ENCODE peak calls at places on chromosomes 4 and X, in eight cellular contexts. R, G, Z, U, L, V, F and Q are unnamed samples. For H3K4me1, the result is how much of the 10 kb centered on the place peaks cover.

GRCh38 chr4:71272976-71273375 is 65.8 kb upstream of the SLC4A4 start:
- DNase-seq in R (no peak), G (no peak), Z (no peak), U (no peak), L (no peak), V (no peak), F (no peak), Q (no peak)

GRCh38 chr4:1748465-1748995 is 27.2 kb downstream of the TACC3 start:
- DNase-seq in R (peak), G (peak), Z (peak), U (peak), L (peak), V (peak), F (peak), Q (no peak)

GRCh38 chr4:2537011-2537830 is 774 bp downstream of the FAM193A start:
- DNase-seq in R (peak), G (peak), Z (peak), U (peak), L (peak), V (peak), F (peak), Q (no peak)

GRCh38 chr4:14254252-14254651 is 626.7 kb upstream of the BOD1L1 start:
- DNase-seq in R (peak), G (no peak), Z (peak), U (peak), L (no peak), V (no peak), F (peak), Q (no peak)

GRCh38 chrX:70476934-70477733 is 32.5 kb downstream of the DLG3 start:
- DNase-seq in R (peak), G (no peak), Z (peak), U (no peak), L (peak), V (peak), F (peak), Q (no peak)

GRCh38 chr4:26235500-26235899 is 85.3 kb upstream of the RBPJ start:
- DNase-seq in R (no peak), G (no peak), Z (peak), U (peak), L (no peak), V (peak), F (peak), Q (no peak)

GRCh38 chr4:156931267-156931666 is 40.3 kb downstream of the PDGFC start:
- DNase-seq in R (no peak), G (no peak), Z (no peak), U (no peak), L (no peak), V (no peak), F (peak), Q (no peak)

GRCh38 chr4:3047464-3048286 is 26.7 kb downstream of the HTT-AS start:
- DNase-seq in R (peak), G (peak), Z (peak), U (peak), L (peak), V (peak), F (peak), Q (peak)

GRCh38 chrX:134580947-134581346 is 77.3 kb downstream of the PLAC1 start:
- DNase-seq in R (no peak), G (no peak), Z (no peak), U (no peak), L (no peak), V (no peak), F (peak), Q (no peak)

GRCh38 chr4:75325316-75325715 is 188.9 kb downstream of the RCHY1 start:
- DNase-seq in R (no peak), G (no peak), Z (no peak), U (no peak), L (no peak), V (no peak), F (no peak), Q (no peak)

GRCh38 chrX:46376246-46376885 is 168.9 kb downstream of the ZNF674 start:
- DNase-seq in R (no peak), G (peak), Z (no peak), U (no peak), L (no peak), V (no peak), F (peak), Q (no peak)

GRCh38 chr4:38950159-38950558 is 82.0 kb downstream of the TMEM156 start:
- DNase-seq in R (no peak), G (no peak), Z (no peak), U (no peak), L (no peak), V (no peak), F (no peak), Q (no peak)

GRCh38 chr4:2272026-2272827 is 10.3 kb upstream of the MXD4 start:
- DNase-seq in R (no peak), G (no peak), Z (peak), U (no peak), L (no peak), V (no peak), F (no peak), Q (no peak)

GRCh38 chr4:37719021-37719420 is 32.8 kb upstream of the RELL1 start:
- DNase-seq in R (no peak), G (no peak), Z (no peak), U (no peak), L (no peak), V (no peak), F (peak), Q (no peak)

GRCh38 chr4:156558365-156559025 is 413.1 kb downstream of the PDGFC start:
- DNase-seq in R (no peak), G (no peak), Z (peak), U (no peak), L (no peak), V (no peak), F (peak), Q (no peak)

GRCh38 chr4:89290727-89291126 is 16.9 kb downstream of the GPRIN3 start:
- DNase-seq in R (no peak), G (no peak), Z (no peak), U (peak), L (no peak), V (no peak), F (no peak), Q (no peak)

GRCh38 chr4:139892973-139893736 is 227.5 kb downstream of the MGST2 start:
- DNase-seq in R (no peak), G (no peak), Z (no peak), U (no peak), L (no peak), V (no peak), F (no peak), Q (no peak)

GRCh38 chr4:5051692-5052423 is 578 bp downstream of the STK32B start:
- DNase-seq in R (peak), G (peak), Z (peak), U (no peak), L (no peak), V (peak), F (peak), Q (no peak)

GRCh38 chr4:147371661-147372060 is 109.2 kb upstream of the EDNRA start:
- DNase-seq in R (no peak), G (no peak), Z (no peak), U (no peak), L (no peak), V (no peak), F (peak), Q (no peak)

GRCh38 chr4:175411251-175411650 is 400.8 kb downstream of the GPM6A start:
- DNase-seq in R (no peak), G (no peak), Z (no peak), U (no peak), L (no peak), V (no peak), F (no peak), Q (no peak)

DNA sequence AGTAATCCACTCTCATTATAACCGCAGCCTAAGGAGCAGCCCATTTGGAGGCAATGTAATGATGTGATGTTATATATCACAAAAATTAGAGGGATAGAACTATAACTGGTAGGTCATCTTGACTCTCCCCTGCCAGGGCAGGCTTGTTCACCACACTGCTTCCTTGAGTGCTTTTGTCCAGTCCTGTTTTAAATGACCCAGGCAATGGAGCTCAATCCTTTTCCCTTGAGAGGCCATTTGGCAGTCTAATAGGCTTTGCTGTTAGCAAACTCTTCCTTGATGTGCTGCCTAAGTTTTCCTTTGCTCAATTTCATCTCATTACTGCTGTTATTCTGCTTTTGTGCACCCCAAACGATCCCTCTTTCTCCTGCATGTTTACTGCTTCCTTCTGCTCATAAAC is 230.9 kb downstream of the C4orf33 start:
- DNase-seq in R (no peak), G (no peak), Z (no peak), U (no peak), L (no peak), V (no peak), F (no peak), Q (no peak)
- H3K4me1 ChIP-seq in R (under half), G (under half), Z (under half), U (under half), L (under half), V (under half), F (under half), Q (under half)

DNA sequence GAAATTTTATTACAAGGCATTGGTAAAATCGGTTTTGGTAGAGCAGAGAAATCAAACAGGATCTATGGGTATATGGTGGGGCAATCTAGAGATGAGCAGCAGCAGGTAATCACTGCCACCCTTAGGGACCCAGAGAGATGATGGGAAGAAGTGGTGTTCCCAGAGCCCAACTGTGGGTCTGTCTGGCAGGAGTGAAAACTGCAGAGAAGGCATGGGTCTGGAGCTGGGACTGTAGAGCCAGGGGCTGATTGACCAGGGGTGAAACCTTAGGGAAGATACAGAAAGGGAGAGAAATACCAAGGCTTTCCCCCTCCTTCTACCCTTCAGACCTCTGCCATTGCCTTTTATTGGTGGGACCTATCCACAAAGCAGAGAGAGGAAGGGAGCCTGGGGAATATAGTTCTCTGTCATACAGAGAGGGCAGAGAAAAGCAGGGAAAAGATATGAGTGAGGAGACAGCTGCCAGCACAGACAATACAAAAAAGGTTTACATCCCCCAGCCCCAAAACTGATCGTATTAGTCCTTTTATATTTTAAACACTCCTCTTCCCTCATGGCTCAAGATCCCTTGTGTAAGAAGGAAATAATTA is 28.7 kb downstream of the PDLIM5 start:
- DNase-seq in R (no peak), G (no peak), Z (no peak), U (no peak), L (no peak), V (no peak), F (no peak), Q (no peak)
- H3K4me1 ChIP-seq in R (under half), G (under half), Z (under half), U (half or more), L (under half), V (under half), F (under half), Q (under half)

GRCh38 chr4:7905461-7905915 is 34.2 kb downstream of the AFAP1 start:
- DNase-seq in R (no peak), G (no peak), Z (no peak), U (peak), L (no peak), V (peak), F (no peak), Q (no peak)

GRCh38 chr4:7908668-7909067 is 31.0 kb downstream of the AFAP1 start:
- DNase-seq in R (no peak), G (no peak), Z (no peak), U (no peak), L (no peak), V (no peak), F (no peak), Q (peak)

GRCh38 chr4:7906171-7906581 is 33.5 kb downstream of the AFAP1 start:
- DNase-seq in R (no peak), G (no peak), Z (no peak), U (no peak), L (no peak), V (no peak), F (peak), Q (no peak)

GRCh38 chr4:7904942-7905341 is 34.7 kb downstream of the AFAP1 start:
- DNase-seq in R (no peak), G (no peak), Z (no peak), U (no peak), L (no peak), V (peak), F (peak), Q (no peak)

GRCh38 chr4:7907142-7907541 is 32.5 kb downstream of the AFAP1 start:
- DNase-seq in R (no peak), G (no peak), Z (no peak), U (no peak), L (no peak), V (no peak), F (no peak), Q (no peak)
- H3K4me1 ChIP-seq in R (half or more), G (under half), Z (under half), U (half or more), L (under half), V (under half), F (under half), Q (half or more)

DNA sequence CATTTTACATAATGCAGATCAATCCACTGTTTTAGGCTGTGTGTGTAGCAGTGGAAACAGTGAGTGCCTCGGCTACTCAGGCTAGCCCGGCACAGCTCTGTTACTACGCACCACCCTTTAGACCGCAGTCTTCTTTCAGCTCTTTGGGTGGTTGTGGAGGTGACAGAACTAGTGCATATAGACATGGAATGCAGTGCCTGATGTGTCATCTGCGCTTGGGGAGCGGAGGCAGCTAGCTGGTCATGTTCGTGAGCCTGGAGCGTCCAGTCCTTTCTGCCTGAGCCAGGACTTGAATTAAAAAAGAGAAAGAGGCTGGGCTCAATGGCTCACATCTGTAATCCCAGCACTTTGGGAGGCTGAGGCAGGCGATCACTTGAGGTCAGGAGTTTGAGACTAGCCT is 4.8 kb downstream of the TBC1D14 start:
- DNase-seq in R (no peak), G (no peak), Z (no peak), U (no peak), L (no peak), V (no peak), F (no peak), Q (no peak)
- H3K4me1 ChIP-seq in R (half or more), G (under half), Z (under half), U (half or more), L (under half), V (under half), F (under half), Q (under half)

DNA sequence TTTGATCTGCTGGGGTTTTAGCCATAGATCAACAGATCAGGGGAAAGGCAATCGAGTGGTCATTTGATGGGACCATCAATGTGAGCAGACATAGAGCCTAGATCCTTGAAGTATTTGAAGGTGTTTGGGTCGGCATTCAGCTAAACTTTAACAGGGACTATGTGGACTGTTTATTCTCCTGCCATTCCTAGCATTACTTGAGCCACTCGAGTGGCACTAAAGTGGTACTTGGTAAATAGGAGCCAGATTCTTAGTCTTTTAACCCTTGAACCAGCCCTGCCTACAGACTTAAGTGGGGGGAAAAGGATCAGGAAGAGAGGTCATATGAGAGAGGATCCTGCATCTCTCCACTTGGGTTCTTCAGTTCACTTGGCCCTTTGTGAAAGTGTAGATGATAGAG is 3.8 kb downstream of the MSN start:
- DNase-seq in R (no peak), G (no peak), Z (no peak), U (no peak), L (no peak), V (no peak), F (no peak), Q (no peak)
- H3K4me1 ChIP-seq in R (under half), G (under half), Z (under half), U (half or more), L (under half), V (under half), F (under half), Q (half or more)

DNA sequence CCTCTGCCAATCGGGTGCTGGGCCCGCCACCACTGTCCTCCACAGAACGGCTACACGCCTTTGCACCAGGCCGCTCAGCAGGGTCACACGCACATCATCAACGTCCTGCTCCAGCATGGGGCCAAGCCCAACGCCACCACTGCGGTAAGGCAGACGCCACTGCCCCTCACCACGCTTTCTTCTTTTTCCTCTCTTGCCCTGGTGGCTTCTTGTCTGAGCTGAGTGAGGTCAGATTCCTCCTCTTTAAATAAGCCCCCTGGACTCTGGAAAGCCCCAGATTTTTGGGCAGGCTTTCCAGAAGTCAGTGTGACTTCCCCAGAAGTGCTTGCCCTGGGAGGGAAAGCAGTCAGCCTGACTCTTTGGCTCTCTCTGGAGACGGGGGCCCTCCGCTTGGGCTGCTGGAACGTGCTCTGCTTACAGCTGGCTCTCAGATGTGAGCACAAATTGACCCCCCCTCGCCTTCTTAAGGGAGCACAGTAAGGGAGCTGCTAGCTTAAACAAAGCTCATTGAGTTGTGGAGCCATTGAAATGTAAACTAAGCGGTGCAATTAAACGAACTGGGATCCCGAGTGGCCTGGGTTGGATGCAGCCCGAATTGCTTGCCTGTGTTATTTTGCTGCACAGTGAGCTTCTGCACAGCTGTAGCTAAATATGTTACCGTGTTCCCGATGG is 243.1 kb downstream of the ANK2 start:
- DNase-seq in R (no peak), G (peak), Z (peak), U (peak), L (peak), V (peak), F (peak), Q (no peak)
- H3K4me1 ChIP-seq in R (under half), G (under half), Z (under half), U (under half), L (under half), V (under half), F (under half), Q (under half)